ENCODE peak calls at places on chromosomes 16 and 17, in six cellular contexts. One of them, this sample, is unnamed.

GRCh38 chr17:8747731-8748130 is 3.1 kb upstream of the CCDC42 start:
- DNase-seq in HFF-Myc: no peak
- DNase-seq in mucosa of descending colon: no peak
- DNase-seq in uterus: no peak
- DNase-seq in sigmoid colon: no peak
- DNase-seq in fibroblast of the aortic adventitia: no peak
- DNase-seq in this sample: no peak

GRCh38 chr17:43966276-43966675 is 12.5 kb upstream of the PYY start:
- DNase-seq in uterus: no peak
- DNase-seq in mucosa of descending colon: no peak
- DNase-seq in sigmoid colon: no peak
- DNase-seq in fibroblast of the aortic adventitia: no peak
- DNase-seq in HFF-Myc: no peak
- DNase-seq in this sample: no peak

GRCh38 chr17:41340934-41341861 is 9.4 kb downstream of the KRT33A start:
- DNase-seq in sigmoid colon: no peak
- DNase-seq in mucosa of descending colon: no peak
- DNase-seq in uterus: no peak
- DNase-seq in HFF-Myc: no peak
- DNase-seq in fibroblast of the aortic adventitia: no peak
- DNase-seq in this sample: no peak

GRCh38 chr16:11901091-11901490 is 14.7 kb downstream of the GSPT1 start:
- DNase-seq in sigmoid colon: no peak
- DNase-seq in mucosa of descending colon: no peak
- DNase-seq in fibroblast of the aortic adventitia: no peak
- DNase-seq in uterus: no peak
- DNase-seq in HFF-Myc: no peak
- DNase-seq in this sample: no peak

GRCh38 chr17:39531252-39531651 is 70.0 kb downstream of the CDK12 start:
- DNase-seq in mucosa of descending colon: no peak
- DNase-seq in fibroblast of the aortic adventitia: no peak
- DNase-seq in HFF-Myc: no peak
- DNase-seq in uterus: no peak
- DNase-seq in sigmoid colon: no peak
- DNase-seq in this sample: peak; percentile 20

GRCh38 chr16:56294599-56294998 is 103.3 kb downstream of the GNAO1 start:
- DNase-seq in uterus: no peak
- DNase-seq in fibroblast of the aortic adventitia: peak; percentile 90
- DNase-seq in sigmoid colon: no peak
- DNase-seq in mucosa of descending colon: no peak
- DNase-seq in HFF-Myc: peak; percentile 9
- DNase-seq in this sample: peak; percentile 70

GRCh38 chr17:1627987-1628855 is at the start of gene SLC43A2:
- DNase-seq in mucosa of descending colon: peak; percentile 86
- DNase-seq in uterus: peak; percentile 74
- DNase-seq in sigmoid colon: peak; percentile 87
- DNase-seq in fibroblast of the aortic adventitia: peak; percentile 69
- DNase-seq in HFF-Myc: no peak
- DNase-seq in this sample: peak; percentile 80

GRCh38 chr17:38663125-38663751 is 11.5 kb downstream of the EPOP start:
- DNase-seq in fibroblast of the aortic adventitia: peak; percentile 24
- DNase-seq in uterus: no peak
- DNase-seq in HFF-Myc: peak; percentile 30
- DNase-seq in mucosa of descending colon: peak; percentile 77
- DNase-seq in sigmoid colon: peak; percentile 62
- DNase-seq in this sample: peak; percentile 50

GRCh38 chr16:24853830-24854229 is 8.1 kb downstream of the SLC5A11 start:
- DNase-seq in fibroblast of the aortic adventitia: peak; percentile 66
- DNase-seq in mucosa of descending colon: no peak
- DNase-seq in sigmoid colon: peak; percentile 70
- DNase-seq in HFF-Myc: no peak
- DNase-seq in uterus: peak; percentile 27
- DNase-seq in this sample: peak; percentile 72

GRCh38 chr16:24853169-24853824 is 7.5 kb downstream of the SLC5A11 start:
- DNase-seq in HFF-Myc: no peak
- DNase-seq in uterus: no peak
- DNase-seq in fibroblast of the aortic adventitia: peak; percentile 22
- DNase-seq in mucosa of descending colon: no peak
- DNase-seq in sigmoid colon: no peak
- DNase-seq in this sample: no peak

GRCh38 chr16:24854607-24855171 is 8.9 kb downstream of the SLC5A11 start:
- DNase-seq in uterus: no peak
- DNase-seq in sigmoid colon: peak; percentile 25
- DNase-seq in HFF-Myc: no peak
- DNase-seq in mucosa of descending colon: no peak
- DNase-seq in fibroblast of the aortic adventitia: no peak
- DNase-seq in this sample: no peak

GRCh38 chr16:24858219-24859041 is 12.7 kb downstream of the SLC5A11 start:
- DNase-seq in fibroblast of the aortic adventitia: peak; percentile 58
- DNase-seq in uterus: peak; percentile 31
- DNase-seq in mucosa of descending colon: peak; percentile 72
- DNase-seq in sigmoid colon: peak; percentile 53
- DNase-seq in HFF-Myc: no peak
- DNase-seq in this sample: peak; percentile 71

DNA sequence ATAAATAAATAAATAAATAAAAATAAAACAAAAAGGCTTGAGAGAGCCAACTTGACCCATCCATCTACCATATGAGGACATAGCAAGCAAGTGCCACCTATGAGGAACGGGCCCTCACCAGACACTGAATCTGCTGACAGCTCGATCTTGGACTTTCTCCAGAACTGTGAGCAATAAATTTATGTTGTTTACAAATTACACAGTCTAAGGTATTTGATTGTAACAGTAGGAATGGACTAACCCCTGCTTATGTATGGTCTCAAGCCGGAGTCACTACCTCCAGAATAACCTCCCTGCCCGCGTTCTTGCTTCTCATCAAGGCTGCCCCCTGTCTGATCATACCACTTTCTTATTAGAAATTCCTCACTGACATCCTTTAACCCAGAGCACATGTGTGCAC is 9.9 kb downstream of the SLC5A11 start:
- DNase-seq in sigmoid colon: peak; percentile 26
- DNase-seq in fibroblast of the aortic adventitia: no peak
- DNase-seq in mucosa of descending colon: no peak
- DNase-seq in uterus: no peak
- DNase-seq in HFF-Myc: no peak
- DNase-seq in this sample: no peak
- TF ChIP-seq CTCF in sigmoid colon: no peak
- TF ChIP-seq CTCF in fibroblast of the aortic adventitia: no peak
- TF ChIP-seq CTCF in mucosa of descending colon: no peak
- TF ChIP-seq CTCF in uterus: no peak
- TF ChIP-seq CTCF in HFF-Myc: no peak
- TF ChIP-seq CTCF in this sample: no peak

GRCh38 chr16:85265789-85266188 is 153.5 kb upstream of the CIBAR2 start:
- DNase-seq in HFF-Myc: no peak
- DNase-seq in mucosa of descending colon: no peak
- DNase-seq in uterus: no peak
- DNase-seq in sigmoid colon: no peak
- DNase-seq in fibroblast of the aortic adventitia: no peak
- DNase-seq in this sample: no peak

GRCh38 chr16:85265161-85265784 is 153.0 kb upstream of the CIBAR2 start:
- DNase-seq in uterus: no peak
- DNase-seq in mucosa of descending colon: no peak
- DNase-seq in HFF-Myc: no peak
- DNase-seq in sigmoid colon: no peak
- DNase-seq in fibroblast of the aortic adventitia: no peak
- DNase-seq in this sample: no peak

GRCh38 chr16:85263214-85263613 is 150.9 kb upstream of the CIBAR2 start:
- DNase-seq in sigmoid colon: no peak
- DNase-seq in fibroblast of the aortic adventitia: no peak
- DNase-seq in uterus: no peak
- DNase-seq in HFF-Myc: no peak
- DNase-seq in mucosa of descending colon: no peak
- DNase-seq in this sample: no peak

GRCh38 chr16:85262558-85263196 is 150.4 kb upstream of the CIBAR2 start:
- DNase-seq in sigmoid colon: no peak
- DNase-seq in mucosa of descending colon: no peak
- DNase-seq in fibroblast of the aortic adventitia: no peak
- DNase-seq in HFF-Myc: no peak
- DNase-seq in uterus: no peak
- DNase-seq in this sample: no peak

DNA sequence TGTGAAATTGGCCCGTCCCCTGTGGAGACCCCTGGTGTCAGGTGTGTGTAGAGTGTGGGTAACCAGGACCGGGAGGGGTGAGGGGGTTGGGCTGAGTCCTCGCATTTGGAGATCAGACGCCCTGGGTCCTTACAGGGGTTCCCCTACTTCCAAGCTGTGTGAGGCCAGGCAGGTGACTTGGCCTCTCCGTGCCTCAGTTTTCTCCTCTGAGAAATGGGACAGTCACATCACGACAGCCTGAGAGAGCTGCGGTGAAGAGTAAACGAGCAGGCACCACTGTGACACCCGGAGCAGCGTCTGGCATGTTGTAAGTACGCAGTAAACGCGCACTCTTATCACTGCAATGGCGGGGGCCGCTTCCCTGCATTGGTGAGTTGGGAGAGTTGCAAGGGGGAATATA is 152.5 kb upstream of the CIBAR2 start:
- DNase-seq in fibroblast of the aortic adventitia: no peak
- DNase-seq in mucosa of descending colon: no peak
- DNase-seq in sigmoid colon: no peak
- DNase-seq in uterus: no peak
- DNase-seq in HFF-Myc: no peak
- DNase-seq in this sample: no peak
- H3K4me3 ChIP-seq in fibroblast of the aortic adventitia: no peak overlapping the region
- H3K4me3 ChIP-seq in mucosa of descending colon: no peak overlapping the region
- H3K4me3 ChIP-seq in sigmoid colon: no peak overlapping the region
- H3K4me3 ChIP-seq in uterus: no peak overlapping the region
- H3K4me3 ChIP-seq in HFF-Myc: no peak overlapping the region
- H3K4me3 ChIP-seq in this sample: no peak overlapping the region

GRCh38 chr16:30557950-30558788 is at the start of gene ZNF764:
- DNase-seq in fibroblast of the aortic adventitia: peak; percentile 98
- DNase-seq in mucosa of descending colon: peak; percentile 98
- DNase-seq in uterus: peak; percentile 98
- DNase-seq in HFF-Myc: peak; percentile 88
- DNase-seq in sigmoid colon: peak; percentile 99
- DNase-seq in this sample: peak; percentile 98
- TF ChIP-seq CTCF in fibroblast of the aortic adventitia: no peak
- TF ChIP-seq CTCF in mucosa of descending colon: no peak
- TF ChIP-seq CTCF in uterus: peak; percentile 12
- TF ChIP-seq CTCF in HFF-Myc: no peak
- TF ChIP-seq CTCF in sigmoid colon: no peak
- TF ChIP-seq CTCF in this sample: no peak

DNA sequence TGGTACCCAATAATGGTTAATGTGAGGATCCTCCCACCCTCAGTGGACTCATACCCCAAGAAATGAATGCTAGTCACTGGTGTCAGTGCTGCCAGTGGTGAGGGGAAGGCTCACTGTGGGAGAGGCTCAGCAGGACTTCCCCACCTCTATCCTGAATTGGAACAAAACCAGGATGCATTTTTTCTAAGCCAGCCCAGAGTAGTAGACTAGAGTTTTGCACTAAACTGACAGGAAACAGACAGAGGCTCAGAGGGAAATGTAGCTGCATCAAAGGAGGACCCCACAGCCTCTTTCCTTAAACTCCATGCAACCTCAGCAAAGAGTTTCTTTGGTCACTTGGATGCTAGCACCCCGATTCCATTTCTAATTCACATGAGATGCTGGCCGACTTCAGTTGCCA is 10.6 kb upstream of the SKAP1 start:
- DNase-seq in fibroblast of the aortic adventitia: no peak
- DNase-seq in uterus: no peak
- DNase-seq in HFF-Myc: no peak
- DNase-seq in sigmoid colon: no peak
- DNase-seq in mucosa of descending colon: no peak
- DNase-seq in this sample: no peak
- H3K4me3 ChIP-seq in fibroblast of the aortic adventitia: no peak overlapping the region
- H3K4me3 ChIP-seq in uterus: no peak overlapping the region
- H3K4me3 ChIP-seq in HFF-Myc: no peak overlapping the region
- H3K4me3 ChIP-seq in sigmoid colon: no peak overlapping the region
- H3K4me3 ChIP-seq in mucosa of descending colon: no peak overlapping the region
- H3K4me3 ChIP-seq in this sample: no peak overlapping the region

GRCh38 chr17:74177018-74177450 is 26.4 kb upstream of the RPL38 start:
- DNase-seq in HFF-Myc: no peak
- DNase-seq in uterus: no peak
- DNase-seq in mucosa of descending colon: no peak
- DNase-seq in sigmoid colon: no peak
- DNase-seq in fibroblast of the aortic adventitia: peak; percentile 13
- DNase-seq in this sample: no peak
- TF ChIP-seq CTCF in HFF-Myc: peak; percentile 3
- TF ChIP-seq CTCF in uterus: no peak
- TF ChIP-seq CTCF in mucosa of descending colon: no peak
- TF ChIP-seq CTCF in sigmoid colon: no peak
- TF ChIP-seq CTCF in fibroblast of the aortic adventitia: no peak
- TF ChIP-seq CTCF in this sample: no peak

GRCh38 chr17:78301821-78302213 is 58.1 kb downstream of the SOCS3 start:
- DNase-seq in sigmoid colon: no peak
- DNase-seq in mucosa of descending colon: no peak
- DNase-seq in HFF-Myc: no peak
- DNase-seq in uterus: no peak
- DNase-seq in fibroblast of the aortic adventitia: no peak
- DNase-seq in this sample: no peak
- H3K4me3 ChIP-seq in sigmoid colon: no peak overlapping the region
- H3K4me3 ChIP-seq in mucosa of descending colon: no peak overlapping the region
- H3K4me3 ChIP-seq in HFF-Myc: no peak overlapping the region
- H3K4me3 ChIP-seq in uterus: no peak overlapping the region
- H3K4me3 ChIP-seq in fibroblast of the aortic adventitia: no peak overlapping the region
- H3K4me3 ChIP-seq in this sample: no peak overlapping the region

DNA sequence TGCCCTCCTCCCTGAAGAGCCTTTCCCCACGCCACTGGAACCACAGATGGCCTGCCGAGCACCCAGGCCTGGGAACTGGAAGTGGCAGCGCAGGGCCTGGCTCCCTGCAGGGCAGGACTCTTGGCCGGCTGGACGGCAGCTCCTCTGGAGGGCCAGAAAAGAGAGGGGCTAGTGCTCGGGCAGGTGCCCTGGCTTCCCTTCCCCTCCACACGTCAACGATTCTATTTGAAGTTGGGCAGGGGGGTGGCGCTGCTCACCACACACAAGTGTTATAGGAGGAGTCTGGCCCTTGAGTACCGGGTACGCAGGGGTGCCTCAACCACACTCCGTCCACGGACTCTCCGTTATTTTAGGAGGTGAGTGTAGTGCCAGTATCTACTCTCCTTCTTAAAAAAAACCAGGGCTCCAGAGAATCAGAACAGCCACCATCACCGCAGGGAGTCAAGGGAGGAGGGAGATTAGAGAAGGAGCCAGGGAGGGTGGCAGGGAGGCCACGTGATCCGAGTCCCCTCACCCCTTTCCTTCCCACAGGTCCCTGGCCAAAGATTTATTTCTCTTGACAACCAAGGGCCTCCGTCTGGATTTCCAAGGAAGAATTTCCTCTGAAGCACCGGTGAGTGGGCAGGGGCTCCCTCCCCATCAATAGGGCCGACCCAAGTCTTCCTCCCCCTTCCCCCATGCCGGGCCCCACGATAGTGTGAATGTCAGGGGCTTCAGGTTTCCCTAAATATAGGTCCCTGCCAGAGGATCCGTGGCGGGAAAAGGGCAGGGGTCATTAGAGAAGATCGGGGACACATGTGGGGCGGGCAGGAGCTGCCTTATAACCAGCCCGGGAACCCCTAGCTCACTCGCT is 1.4 kb upstream of the ALDOA start:
- DNase-seq in HFF-Myc: no peak
- DNase-seq in sigmoid colon: peak; percentile 92
- DNase-seq in fibroblast of the aortic adventitia: peak; percentile 56
- DNase-seq in uterus: peak; percentile 75
- DNase-seq in mucosa of descending colon: peak; percentile 80
- DNase-seq in this sample: no peak
- TF ChIP-seq CTCF in HFF-Myc: no peak
- TF ChIP-seq CTCF in sigmoid colon: no peak
- TF ChIP-seq CTCF in fibroblast of the aortic adventitia: peak; percentile 18
- TF ChIP-seq CTCF in uterus: peak; percentile 65
- TF ChIP-seq CTCF in mucosa of descending colon: no peak
- TF ChIP-seq CTCF in this sample: no peak

GRCh38 chr16:2196162-2196980 is at the start of gene CASKIN1:
- DNase-seq in fibroblast of the aortic adventitia: no peak
- DNase-seq in mucosa of descending colon: no peak
- DNase-seq in sigmoid colon: no peak
- DNase-seq in HFF-Myc: no peak
- DNase-seq in uterus: no peak
- DNase-seq in this sample: no peak
- H3K4me3 ChIP-seq in fibroblast of the aortic adventitia: peak within 1 kb of the TSS; percentile 46
- H3K4me3 ChIP-seq in mucosa of descending colon: no peak within 1 kb of the TSS
- H3K4me3 ChIP-seq in sigmoid colon: peak within 1 kb of the TSS; percentile 30
- H3K4me3 ChIP-seq in HFF-Myc: peak within 1 kb of the TSS; percentile 17
- H3K4me3 ChIP-seq in uterus: no peak within 1 kb of the TSS
- H3K4me3 ChIP-seq in this sample: no peak within 1 kb of the TSS